ENCODE peak calls at places on chromosomes 7 and 10, in seven cellular contexts. One of them, this sample, is unnamed.

GRCh38 chr10:43671659-43672555 is 23.2 kb upstream of the ZNF32 start:
- DNase-seq in fibroblast of mammary gland: peak
- DNase-seq in HuH-7: peak
- DNase-seq in midbrain: peak
- DNase-seq in AG09319: peak
- DNase-seq in effector CD4-positive, alpha-beta T cell: peak
- DNase-seq in AG20443: peak
- DNase-seq in this sample: peak

GRCh38 chr10:6054884-6055283 is 7.3 kb downstream of the IL2RA start:
- DNase-seq in effector CD4-positive, alpha-beta T cell: no peak
- DNase-seq in AG09319: no peak
- DNase-seq in HuH-7: no peak
- DNase-seq in midbrain: no peak
- DNase-seq in AG20443: no peak
- DNase-seq in fibroblast of mammary gland: no peak
- DNase-seq in this sample: no peak

GRCh38 chr10:123149162-123149567 is 1.2 kb downstream of the HMX2 start:
- DNase-seq in HuH-7: no peak
- DNase-seq in AG20443: no peak
- DNase-seq in AG09319: no peak
- DNase-seq in midbrain: no peak
- DNase-seq in effector CD4-positive, alpha-beta T cell: no peak
- DNase-seq in fibroblast of mammary gland: no peak
- DNase-seq in this sample: no peak

GRCh38 chr10:89206402-89207180 is 526 bp downstream of the CH25H start:
- DNase-seq in AG20443: peak
- DNase-seq in AG09319: no peak
- DNase-seq in effector CD4-positive, alpha-beta T cell: peak
- DNase-seq in fibroblast of mammary gland: peak
- DNase-seq in HuH-7: no peak
- DNase-seq in midbrain: no peak
- DNase-seq in this sample: peak

GRCh38 chr10:60521974-60522405 is 132.3 kb upstream of the ANK3 start:
- DNase-seq in midbrain: no peak
- DNase-seq in HuH-7: no peak
- DNase-seq in fibroblast of mammary gland: peak
- DNase-seq in effector CD4-positive, alpha-beta T cell: no peak
- DNase-seq in AG20443: peak
- DNase-seq in AG09319: peak
- DNase-seq in this sample: peak

GRCh38 chr10:78457804-78458483 is 424.3 kb downstream of the RPS24 start:
- DNase-seq in AG09319: peak
- DNase-seq in midbrain: no peak
- DNase-seq in fibroblast of mammary gland: peak
- DNase-seq in AG20443: peak
- DNase-seq in HuH-7: no peak
- DNase-seq in effector CD4-positive, alpha-beta T cell: no peak
- DNase-seq in this sample: peak

GRCh38 chr10:23864631-23865147 is 344.2 kb upstream of the KIAA1217 start:
- DNase-seq in effector CD4-positive, alpha-beta T cell: no peak
- DNase-seq in HuH-7: no peak
- DNase-seq in AG09319: no peak
- DNase-seq in midbrain: no peak
- DNase-seq in AG20443: no peak
- DNase-seq in fibroblast of mammary gland: no peak
- DNase-seq in this sample: no peak

GRCh38 chr7:86202833-86203232 is 440.9 kb upstream of the GRM3 start:
- DNase-seq in HuH-7: no peak
- DNase-seq in AG20443: no peak
- DNase-seq in fibroblast of mammary gland: no peak
- DNase-seq in effector CD4-positive, alpha-beta T cell: no peak
- DNase-seq in AG09319: no peak
- DNase-seq in midbrain: no peak
- DNase-seq in this sample: no peak

GRCh38 chr10:91681361-91682276 is 48.7 kb upstream of the PPP1R3C start:
- DNase-seq in fibroblast of mammary gland: peak
- DNase-seq in AG20443: no peak
- DNase-seq in HuH-7: no peak
- DNase-seq in AG09319: no peak
- DNase-seq in midbrain: no peak
- DNase-seq in effector CD4-positive, alpha-beta T cell: no peak
- DNase-seq in this sample: peak

GRCh38 chr10:4459531-4459930 is 366.5 kb upstream of the AKR1E2 start:
- DNase-seq in HuH-7: peak
- DNase-seq in AG20443: no peak
- DNase-seq in fibroblast of mammary gland: peak
- DNase-seq in AG09319: no peak
- DNase-seq in midbrain: no peak
- DNase-seq in effector CD4-positive, alpha-beta T cell: no peak
- DNase-seq in this sample: no peak

GRCh38 chr7:92368741-92369140 is 78.5 kb upstream of the GATAD1 start:
- DNase-seq in midbrain: peak
- DNase-seq in AG09319: no peak
- DNase-seq in fibroblast of mammary gland: no peak
- DNase-seq in effector CD4-positive, alpha-beta T cell: no peak
- DNase-seq in HuH-7: no peak
- DNase-seq in AG20443: no peak
- DNase-seq in this sample: no peak

GRCh38 chr10:114402233-114402632 is 2.1 kb downstream of the AFAP1L2 start:
- DNase-seq in effector CD4-positive, alpha-beta T cell: no peak
- DNase-seq in midbrain: no peak
- DNase-seq in fibroblast of mammary gland: no peak
- DNase-seq in AG09319: no peak
- DNase-seq in AG20443: no peak
- DNase-seq in HuH-7: no peak
- DNase-seq in this sample: no peak

GRCh38 chr7:128174391-128174790 is 66.7 kb upstream of the LEP start:
- DNase-seq in AG09319: no peak
- DNase-seq in HuH-7: no peak
- DNase-seq in midbrain: no peak
- DNase-seq in AG20443: no peak
- DNase-seq in fibroblast of mammary gland: no peak
- DNase-seq in effector CD4-positive, alpha-beta T cell: no peak
- DNase-seq in this sample: no peak

GRCh38 chr10:16310440-16310839 is 126.4 kb upstream of the PTER start:
- DNase-seq in midbrain: no peak
- DNase-seq in AG20443: no peak
- DNase-seq in HuH-7: no peak
- DNase-seq in effector CD4-positive, alpha-beta T cell: no peak
- DNase-seq in AG09319: no peak
- DNase-seq in fibroblast of mammary gland: no peak
- DNase-seq in this sample: no peak

GRCh38 chr7:142357953-142358520 is 100.2 kb upstream of the PRSS58 start:
- DNase-seq in fibroblast of mammary gland: peak
- DNase-seq in HuH-7: peak
- DNase-seq in effector CD4-positive, alpha-beta T cell: no peak
- DNase-seq in AG20443: peak
- DNase-seq in AG09319: peak
- DNase-seq in midbrain: peak
- DNase-seq in this sample: peak

GRCh38 chr7:138720286-138720685 is 19.1 kb upstream of the SVOPL start:
- DNase-seq in fibroblast of mammary gland: no peak
- DNase-seq in AG09319: no peak
- DNase-seq in HuH-7: no peak
- DNase-seq in midbrain: no peak
- DNase-seq in AG20443: no peak
- DNase-seq in effector CD4-positive, alpha-beta T cell: no peak
- DNase-seq in this sample: peak

GRCh38 chr7:48390381-48391327 is 219.4 kb downstream of the ABCA13 start:
- DNase-seq in AG20443: no peak
- DNase-seq in AG09319: no peak
- DNase-seq in fibroblast of mammary gland: no peak
- DNase-seq in midbrain: no peak
- DNase-seq in effector CD4-positive, alpha-beta T cell: no peak
- DNase-seq in HuH-7: no peak
- DNase-seq in this sample: no peak

GRCh38 chr10:28677889-28678686 is 767 bp downstream of the BAMBI start:
- DNase-seq in HuH-7: no peak
- DNase-seq in effector CD4-positive, alpha-beta T cell: no peak
- DNase-seq in AG20443: peak
- DNase-seq in AG09319: no peak
- DNase-seq in midbrain: peak
- DNase-seq in fibroblast of mammary gland: no peak
- DNase-seq in this sample: peak

GRCh38 chr7:152969335-152969734 is 209.8 kb downstream of the ACTR3B start:
- DNase-seq in HuH-7: no peak
- DNase-seq in AG09319: no peak
- DNase-seq in effector CD4-positive, alpha-beta T cell: no peak
- DNase-seq in AG20443: no peak
- DNase-seq in midbrain: no peak
- DNase-seq in fibroblast of mammary gland: no peak
- DNase-seq in this sample: no peak

GRCh38 chr10:29344073-29344820 is 55.4 kb downstream of the LYZL1 start:
- DNase-seq in fibroblast of mammary gland: peak
- DNase-seq in AG09319: peak
- DNase-seq in effector CD4-positive, alpha-beta T cell: no peak
- DNase-seq in AG20443: peak
- DNase-seq in HuH-7: no peak
- DNase-seq in midbrain: no peak
- DNase-seq in this sample: peak

GRCh38 chr7:29946428-29947186 is 43.0 kb downstream of the SCRN1 start:
- DNase-seq in HuH-7: peak
- DNase-seq in AG20443: peak
- DNase-seq in fibroblast of mammary gland: peak
- DNase-seq in midbrain: peak
- DNase-seq in AG09319: no peak
- DNase-seq in effector CD4-positive, alpha-beta T cell: no peak
- DNase-seq in this sample: peak

GRCh38 chr10:44733743-44734488 is 177.2 kb upstream of the TMEM72 start:
- DNase-seq in effector CD4-positive, alpha-beta T cell: no peak
- DNase-seq in AG20443: no peak
- DNase-seq in HuH-7: no peak
- DNase-seq in AG09319: no peak
- DNase-seq in fibroblast of mammary gland: peak
- DNase-seq in midbrain: no peak
- DNase-seq in this sample: no peak

GRCh38 chr7:81013036-81013435 is 94.2 kb upstream of the SEMA3C start:
- DNase-seq in AG20443: peak
- DNase-seq in effector CD4-positive, alpha-beta T cell: no peak
- DNase-seq in fibroblast of mammary gland: peak
- DNase-seq in midbrain: no peak
- DNase-seq in HuH-7: no peak
- DNase-seq in AG09319: no peak
- DNase-seq in this sample: peak

GRCh38 chr10:74208081-74208480 is 57.1 kb downstream of the ADK start:
- DNase-seq in AG09319: no peak
- DNase-seq in AG20443: no peak
- DNase-seq in midbrain: no peak
- DNase-seq in HuH-7: no peak
- DNase-seq in effector CD4-positive, alpha-beta T cell: no peak
- DNase-seq in fibroblast of mammary gland: no peak
- DNase-seq in this sample: no peak

GRCh38 chr7:158413962-158414961 is 173.4 kb downstream of the PTPRN2 start:
- DNase-seq in AG09319: no peak
- DNase-seq in fibroblast of mammary gland: peak
- DNase-seq in midbrain: peak
- DNase-seq in effector CD4-positive, alpha-beta T cell: no peak
- DNase-seq in HuH-7: no peak
- DNase-seq in AG20443: no peak
- DNase-seq in this sample: peak

GRCh38 chr7:111914287-111914686 is 291.9 kb downstream of the DOCK4 start:
- DNase-seq in fibroblast of mammary gland: no peak
- DNase-seq in AG20443: no peak
- DNase-seq in midbrain: no peak
- DNase-seq in HuH-7: no peak
- DNase-seq in AG09319: no peak
- DNase-seq in effector CD4-positive, alpha-beta T cell: no peak
- DNase-seq in this sample: no peak

GRCh38 chr7:137873524-137873923 is 26.8 kb upstream of the DGKI start:
- DNase-seq in midbrain: no peak
- DNase-seq in AG09319: no peak
- DNase-seq in AG20443: peak
- DNase-seq in effector CD4-positive, alpha-beta T cell: no peak
- DNase-seq in fibroblast of mammary gland: peak
- DNase-seq in HuH-7: no peak
- DNase-seq in this sample: peak

GRCh38 chr10:23120001-23120934 is 24.9 kb downstream of the MSRB2 start:
- DNase-seq in AG20443: no peak
- DNase-seq in AG09319: no peak
- DNase-seq in midbrain: peak
- DNase-seq in HuH-7: no peak
- DNase-seq in effector CD4-positive, alpha-beta T cell: no peak
- DNase-seq in fibroblast of mammary gland: no peak
- DNase-seq in this sample: no peak

GRCh38 chr7:133815677-133816210 is 311.4 kb upstream of the LRGUK start:
- DNase-seq in fibroblast of mammary gland: no peak
- DNase-seq in effector CD4-positive, alpha-beta T cell: no peak
- DNase-seq in midbrain: no peak
- DNase-seq in AG20443: no peak
- DNase-seq in AG09319: no peak
- DNase-seq in HuH-7: peak
- DNase-seq in this sample: no peak

GRCh38 chr10:111113238-111113960 is 36.6 kb downstream of the ADRA2A start:
- DNase-seq in midbrain: no peak
- DNase-seq in effector CD4-positive, alpha-beta T cell: no peak
- DNase-seq in HuH-7: no peak
- DNase-seq in fibroblast of mammary gland: no peak
- DNase-seq in AG09319: no peak
- DNase-seq in AG20443: no peak
- DNase-seq in this sample: no peak

GRCh38 chr10:79488870-79489269 is 23.5 kb upstream of the EIF5AL1 start:
- DNase-seq in AG09319: no peak
- DNase-seq in fibroblast of mammary gland: no peak
- DNase-seq in midbrain: no peak
- DNase-seq in effector CD4-positive, alpha-beta T cell: no peak
- DNase-seq in AG20443: no peak
- DNase-seq in HuH-7: no peak
- DNase-seq in this sample: no peak

GRCh38 chr10:107166378-107166777 is 1.9 kb upstream of the SORCS1 start:
- DNase-seq in effector CD4-positive, alpha-beta T cell: no peak
- DNase-seq in AG20443: no peak
- DNase-seq in AG09319: no peak
- DNase-seq in HuH-7: no peak
- DNase-seq in midbrain: no peak
- DNase-seq in fibroblast of mammary gland: no peak
- DNase-seq in this sample: no peak

GRCh38 chr7:28890137-28890536 is 68.0 kb downstream of the TRIL start:
- DNase-seq in AG20443: no peak
- DNase-seq in AG09319: no peak
- DNase-seq in fibroblast of mammary gland: no peak
- DNase-seq in midbrain: no peak
- DNase-seq in HuH-7: no peak
- DNase-seq in effector CD4-positive, alpha-beta T cell: no peak
- DNase-seq in this sample: no peak

GRCh38 chr7:130882396-130882795 is 148.4 kb upstream of the KLF14 start:
- DNase-seq in AG09319: no peak
- DNase-seq in AG20443: peak
- DNase-seq in effector CD4-positive, alpha-beta T cell: no peak
- DNase-seq in HuH-7: no peak
- DNase-seq in midbrain: no peak
- DNase-seq in fibroblast of mammary gland: no peak
- DNase-seq in this sample: peak

GRCh38 chr10:122939819-122940543 is 14.0 kb downstream of the C10orf88 start:
- DNase-seq in AG20443: no peak
- DNase-seq in midbrain: no peak
- DNase-seq in AG09319: peak
- DNase-seq in effector CD4-positive, alpha-beta T cell: no peak
- DNase-seq in fibroblast of mammary gland: peak
- DNase-seq in HuH-7: no peak
- DNase-seq in this sample: peak

GRCh38 chr10:102988404-102989314 is 70.6 kb downstream of the CNNM2 start:
- DNase-seq in fibroblast of mammary gland: peak
- DNase-seq in effector CD4-positive, alpha-beta T cell: no peak
- DNase-seq in midbrain: no peak
- DNase-seq in AG09319: no peak
- DNase-seq in HuH-7: no peak
- DNase-seq in AG20443: no peak
- DNase-seq in this sample: no peak

GRCh38 chr10:79130255-79130654 is 61.5 kb downstream of the ZMIZ1 start:
- DNase-seq in AG09319: no peak
- DNase-seq in fibroblast of mammary gland: no peak
- DNase-seq in HuH-7: no peak
- DNase-seq in effector CD4-positive, alpha-beta T cell: no peak
- DNase-seq in AG20443: no peak
- DNase-seq in midbrain: no peak
- DNase-seq in this sample: no peak

GRCh38 chr10:16602104-16602735 is 80.5 kb upstream of the C1QL3 start:
- DNase-seq in effector CD4-positive, alpha-beta T cell: no peak
- DNase-seq in AG09319: no peak
- DNase-seq in AG20443: no peak
- DNase-seq in midbrain: no peak
- DNase-seq in HuH-7: no peak
- DNase-seq in fibroblast of mammary gland: no peak
- DNase-seq in this sample: no peak